ENCODE peak calls at places on chromosomes 12 and 14, in nine cellular contexts. One of them, this sample, is unnamed.
A peak's percentile ranks its signal among the peaks of the same experiment; 100 is the strongest.

GRCh38 chr12:80412343-80412953 is 31.6 kb upstream of the PTPRQ start:
- DNase-seq in HAP-1: no peak
- DNase-seq in tibial nerve: no peak
- DNase-seq in fibroblast of lung: peak; percentile 80
- DNase-seq in CD8-positive, alpha-beta memory T cell: no peak
- DNase-seq in Karpas-422: peak; percentile 83
- DNase-seq in endodermal cell: no peak
- DNase-seq in pancreas: no peak
- DNase-seq in effector memory CD4-positive, alpha-beta T cell: no peak
- DNase-seq in this sample: no peak

GRCh38 chr14:76101384-76101783 is 50.3 kb upstream of the GPATCH2L start:
- DNase-seq in tibial nerve: no peak
- DNase-seq in HAP-1: no peak
- DNase-seq in fibroblast of lung: peak; percentile 19
- DNase-seq in Karpas-422: no peak
- DNase-seq in endodermal cell: no peak
- DNase-seq in effector memory CD4-positive, alpha-beta T cell: no peak
- DNase-seq in CD8-positive, alpha-beta memory T cell: no peak
- DNase-seq in pancreas: no peak
- DNase-seq in this sample: peak; percentile 28

GRCh38 chr14:91315844-91316267 is 71.4 kb upstream of the GPR68 start:
- DNase-seq in endodermal cell: no peak
- DNase-seq in fibroblast of lung: no peak
- DNase-seq in Karpas-422: peak; percentile 77
- DNase-seq in tibial nerve: no peak
- DNase-seq in CD8-positive, alpha-beta memory T cell: peak; percentile 93
- DNase-seq in pancreas: no peak
- DNase-seq in HAP-1: no peak
- DNase-seq in effector memory CD4-positive, alpha-beta T cell: peak; percentile 79
- DNase-seq in this sample: no peak

GRCh38 chr12:102169922-102170698 is 27.5 kb downstream of the PMCH start:
- DNase-seq in effector memory CD4-positive, alpha-beta T cell: no peak
- DNase-seq in fibroblast of lung: peak; percentile 53
- DNase-seq in CD8-positive, alpha-beta memory T cell: no peak
- DNase-seq in pancreas: no peak
- DNase-seq in tibial nerve: peak; percentile 15
- DNase-seq in endodermal cell: no peak
- DNase-seq in HAP-1: peak; percentile 15
- DNase-seq in Karpas-422: peak; percentile 73
- DNase-seq in this sample: no peak

GRCh38 chr12:113299619-113300237 is 35.2 kb downstream of the SLC8B1 start:
- DNase-seq in endodermal cell: peak; percentile 95
- DNase-seq in pancreas: no peak
- DNase-seq in fibroblast of lung: peak; percentile 81
- DNase-seq in tibial nerve: no peak
- DNase-seq in effector memory CD4-positive, alpha-beta T cell: no peak
- DNase-seq in HAP-1: peak; percentile 73
- DNase-seq in CD8-positive, alpha-beta memory T cell: no peak
- DNase-seq in Karpas-422: no peak
- DNase-seq in this sample: peak; percentile 72

GRCh38 chr12:68557011-68557715 is 53.5 kb upstream of the RAP1B start:
- DNase-seq in endodermal cell: no peak
- DNase-seq in effector memory CD4-positive, alpha-beta T cell: no peak
- DNase-seq in HAP-1: no peak
- DNase-seq in pancreas: no peak
- DNase-seq in fibroblast of lung: peak; percentile 73
- DNase-seq in tibial nerve: no peak
- DNase-seq in CD8-positive, alpha-beta memory T cell: no peak
- DNase-seq in Karpas-422: no peak
- DNase-seq in this sample: no peak

GRCh38 chr12:30719060-30719459 is 23.4 kb upstream of the IPO8 start:
- DNase-seq in effector memory CD4-positive, alpha-beta T cell: no peak
- DNase-seq in endodermal cell: no peak
- DNase-seq in HAP-1: no peak
- DNase-seq in Karpas-422: no peak
- DNase-seq in pancreas: no peak
- DNase-seq in fibroblast of lung: peak; percentile 59
- DNase-seq in tibial nerve: no peak
- DNase-seq in CD8-positive, alpha-beta memory T cell: no peak
- DNase-seq in this sample: no peak

GRCh38 chr12:108375986-108376663 is 37.0 kb upstream of the CMKLR1 start:
- DNase-seq in endodermal cell: peak; percentile 55
- DNase-seq in fibroblast of lung: no peak
- DNase-seq in HAP-1: no peak
- DNase-seq in effector memory CD4-positive, alpha-beta T cell: no peak
- DNase-seq in Karpas-422: no peak
- DNase-seq in tibial nerve: no peak
- DNase-seq in CD8-positive, alpha-beta memory T cell: no peak
- DNase-seq in pancreas: no peak
- DNase-seq in this sample: no peak

GRCh38 chr12:108514468-108514972 is 557 bp upstream of the FICD start:
- DNase-seq in HAP-1: no peak
- DNase-seq in tibial nerve: no peak
- DNase-seq in effector memory CD4-positive, alpha-beta T cell: no peak
- DNase-seq in endodermal cell: no peak
- DNase-seq in Karpas-422: no peak
- DNase-seq in pancreas: no peak
- DNase-seq in fibroblast of lung: no peak
- DNase-seq in CD8-positive, alpha-beta memory T cell: no peak
- DNase-seq in this sample: no peak

GRCh38 chr14:73726025-73726961 is 12.1 kb upstream of the PNMA1 start:
- DNase-seq in Karpas-422: no peak
- DNase-seq in HAP-1: peak; percentile 4
- DNase-seq in pancreas: no peak
- DNase-seq in tibial nerve: no peak
- DNase-seq in CD8-positive, alpha-beta memory T cell: no peak
- DNase-seq in endodermal cell: no peak
- DNase-seq in effector memory CD4-positive, alpha-beta T cell: no peak
- DNase-seq in fibroblast of lung: no peak
- DNase-seq in this sample: no peak

GRCh38 chr14:60658909-60659585 is 9.8 kb upstream of the SIX1 start:
- DNase-seq in endodermal cell: no peak
- DNase-seq in Karpas-422: no peak
- DNase-seq in pancreas: no peak
- DNase-seq in CD8-positive, alpha-beta memory T cell: no peak
- DNase-seq in effector memory CD4-positive, alpha-beta T cell: no peak
- DNase-seq in HAP-1: peak; percentile 53
- DNase-seq in fibroblast of lung: peak; percentile 83
- DNase-seq in tibial nerve: no peak
- DNase-seq in this sample: no peak

GRCh38 chr14:72663956-72664650 is 229.8 kb downstream of the DPF3 start:
- DNase-seq in HAP-1: no peak
- DNase-seq in effector memory CD4-positive, alpha-beta T cell: no peak
- DNase-seq in endodermal cell: no peak
- DNase-seq in tibial nerve: no peak
- DNase-seq in pancreas: no peak
- DNase-seq in Karpas-422: no peak
- DNase-seq in CD8-positive, alpha-beta memory T cell: no peak
- DNase-seq in fibroblast of lung: no peak
- DNase-seq in this sample: no peak

GRCh38 chr12:50297996-50298395 is 14.7 kb upstream of the LIMA1 start:
- DNase-seq in effector memory CD4-positive, alpha-beta T cell: no peak
- DNase-seq in CD8-positive, alpha-beta memory T cell: no peak
- DNase-seq in fibroblast of lung: no peak
- DNase-seq in endodermal cell: no peak
- DNase-seq in Karpas-422: no peak
- DNase-seq in tibial nerve: no peak
- DNase-seq in HAP-1: no peak
- DNase-seq in pancreas: no peak
- DNase-seq in this sample: no peak

GRCh38 chr14:37890095-37890494 is 294.7 kb downstream of the TTC6 start:
- DNase-seq in Karpas-422: peak; percentile 63
- DNase-seq in effector memory CD4-positive, alpha-beta T cell: no peak
- DNase-seq in HAP-1: no peak
- DNase-seq in tibial nerve: no peak
- DNase-seq in endodermal cell: no peak
- DNase-seq in pancreas: no peak
- DNase-seq in fibroblast of lung: no peak
- DNase-seq in CD8-positive, alpha-beta memory T cell: no peak
- DNase-seq in this sample: no peak

GRCh38 chr14:37899365-37899764 is 303.9 kb downstream of the TTC6 start:
- DNase-seq in tibial nerve: no peak
- DNase-seq in Karpas-422: no peak
- DNase-seq in CD8-positive, alpha-beta memory T cell: no peak
- DNase-seq in endodermal cell: no peak
- DNase-seq in pancreas: no peak
- DNase-seq in effector memory CD4-positive, alpha-beta T cell: no peak
- DNase-seq in fibroblast of lung: no peak
- DNase-seq in HAP-1: no peak
- DNase-seq in this sample: no peak

GRCh38 chr14:37889087-37889486 is 293.7 kb downstream of the TTC6 start:
- DNase-seq in tibial nerve: no peak
- DNase-seq in Karpas-422: no peak
- DNase-seq in fibroblast of lung: no peak
- DNase-seq in effector memory CD4-positive, alpha-beta T cell: no peak
- DNase-seq in endodermal cell: peak; percentile 77
- DNase-seq in CD8-positive, alpha-beta memory T cell: no peak
- DNase-seq in pancreas: no peak
- DNase-seq in HAP-1: peak; percentile 14
- DNase-seq in this sample: no peak

GRCh38 chr14:37894463-37894862 is 299.0 kb downstream of the TTC6 start:
- DNase-seq in effector memory CD4-positive, alpha-beta T cell: no peak
- DNase-seq in Karpas-422: no peak
- DNase-seq in fibroblast of lung: no peak
- DNase-seq in HAP-1: no peak
- DNase-seq in endodermal cell: peak; percentile 60
- DNase-seq in tibial nerve: no peak
- DNase-seq in pancreas: no peak
- DNase-seq in CD8-positive, alpha-beta memory T cell: no peak
- DNase-seq in this sample: no peak
- H3K4me1 ChIP-seq in effector memory CD4-positive, alpha-beta T cell: no peaks in the 10 kb centered on the region
- H3K4me1 ChIP-seq in Karpas-422: peaks cover 4% of the 10 kb centered on the region
- H3K4me1 ChIP-seq in fibroblast of lung: no peaks in the 10 kb centered on the region
- H3K4me1 ChIP-seq in HAP-1: no peaks in the 10 kb centered on the region
- H3K4me1 ChIP-seq in endodermal cell: no peaks in the 10 kb centered on the region
- H3K4me1 ChIP-seq in tibial nerve: no peaks in the 10 kb centered on the region
- H3K4me1 ChIP-seq in pancreas: no peaks in the 10 kb centered on the region
- H3K4me1 ChIP-seq in CD8-positive, alpha-beta memory T cell: no peaks in the 10 kb centered on the region
- H3K4me1 ChIP-seq in this sample: no peaks in the 10 kb centered on the region

DNA sequence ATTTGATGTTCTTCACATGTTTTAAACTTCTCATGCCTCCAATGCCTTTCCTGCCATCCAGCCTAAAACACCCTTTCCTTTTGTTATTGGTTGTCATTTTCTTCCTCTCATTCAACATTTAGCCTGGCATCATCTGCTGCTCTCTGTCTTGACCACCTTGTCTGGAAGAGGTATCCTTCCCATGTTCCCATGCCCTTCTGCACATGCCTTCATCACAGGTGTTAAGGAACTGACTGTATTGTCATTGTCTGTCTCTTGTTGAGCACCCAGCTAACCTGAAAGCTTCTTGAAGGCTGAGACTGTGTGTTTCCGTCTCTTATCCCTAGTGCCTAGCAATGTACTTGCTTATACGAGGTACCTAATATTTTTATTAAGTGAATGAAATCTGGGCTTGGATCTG is 4.5 kb upstream of the LRP1 start:
- DNase-seq in fibroblast of lung: no peak
- DNase-seq in effector memory CD4-positive, alpha-beta T cell: no peak
- DNase-seq in endodermal cell: peak; percentile 35
- DNase-seq in Karpas-422: no peak
- DNase-seq in CD8-positive, alpha-beta memory T cell: peak; percentile 4
- DNase-seq in tibial nerve: no peak
- DNase-seq in pancreas: no peak
- DNase-seq in HAP-1: no peak
- DNase-seq in this sample: no peak
- H3K4me1 ChIP-seq in fibroblast of lung: peaks cover 9% of the 10 kb centered on the region
- H3K4me1 ChIP-seq in effector memory CD4-positive, alpha-beta T cell: peaks cover 8% of the 10 kb centered on the region
- H3K4me1 ChIP-seq in endodermal cell: no peaks in the 10 kb centered on the region
- H3K4me1 ChIP-seq in Karpas-422: peaks cover 21% of the 10 kb centered on the region
- H3K4me1 ChIP-seq in CD8-positive, alpha-beta memory T cell: peaks cover 8% of the 10 kb centered on the region
- H3K4me1 ChIP-seq in tibial nerve: peaks cover 8% of the 10 kb centered on the region
- H3K4me1 ChIP-seq in pancreas: peaks cover 7% of the 10 kb centered on the region
- H3K4me1 ChIP-seq in HAP-1: peaks cover 7% of the 10 kb centered on the region
- H3K4me1 ChIP-seq in this sample: no peaks in the 10 kb centered on the region

GRCh38 chr14:79379266-79379665 is 832.0 kb downstream of the DIO2 start:
- DNase-seq in effector memory CD4-positive, alpha-beta T cell: no peak
- DNase-seq in endodermal cell: no peak
- DNase-seq in fibroblast of lung: no peak
- DNase-seq in CD8-positive, alpha-beta memory T cell: no peak
- DNase-seq in pancreas: no peak
- DNase-seq in tibial nerve: no peak
- DNase-seq in HAP-1: no peak
- DNase-seq in Karpas-422: no peak
- DNase-seq in this sample: no peak

GRCh38 chr14:79373451-79373850 is 837.9 kb downstream of the DIO2 start:
- DNase-seq in CD8-positive, alpha-beta memory T cell: no peak
- DNase-seq in endodermal cell: no peak
- DNase-seq in effector memory CD4-positive, alpha-beta T cell: no peak
- DNase-seq in fibroblast of lung: no peak
- DNase-seq in Karpas-422: no peak
- DNase-seq in pancreas: no peak
- DNase-seq in HAP-1: no peak
- DNase-seq in tibial nerve: no peak
- DNase-seq in this sample: no peak

GRCh38 chr14:79378020-79378419 is 833.3 kb downstream of the DIO2 start:
- DNase-seq in CD8-positive, alpha-beta memory T cell: no peak
- DNase-seq in tibial nerve: no peak
- DNase-seq in Karpas-422: no peak
- DNase-seq in fibroblast of lung: no peak
- DNase-seq in effector memory CD4-positive, alpha-beta T cell: no peak
- DNase-seq in pancreas: no peak
- DNase-seq in endodermal cell: peak; percentile 61
- DNase-seq in HAP-1: no peak
- DNase-seq in this sample: no peak

GRCh38 chr14:79375336-79375735 is 836.0 kb downstream of the DIO2 start:
- DNase-seq in fibroblast of lung: no peak
- DNase-seq in pancreas: no peak
- DNase-seq in tibial nerve: no peak
- DNase-seq in CD8-positive, alpha-beta memory T cell: no peak
- DNase-seq in effector memory CD4-positive, alpha-beta T cell: no peak
- DNase-seq in HAP-1: no peak
- DNase-seq in Karpas-422: no peak
- DNase-seq in endodermal cell: no peak
- DNase-seq in this sample: no peak

GRCh38 chr14:79376557-79376956 is 834.7 kb downstream of the DIO2 start:
- DNase-seq in Karpas-422: no peak
- DNase-seq in effector memory CD4-positive, alpha-beta T cell: no peak
- DNase-seq in tibial nerve: no peak
- DNase-seq in fibroblast of lung: no peak
- DNase-seq in HAP-1: no peak
- DNase-seq in endodermal cell: no peak
- DNase-seq in CD8-positive, alpha-beta memory T cell: no peak
- DNase-seq in pancreas: no peak
- DNase-seq in this sample: no peak
- H3K4me1 ChIP-seq in Karpas-422: no peaks in the 10 kb centered on the region
- H3K4me1 ChIP-seq in effector memory CD4-positive, alpha-beta T cell: no peaks in the 10 kb centered on the region
- H3K4me1 ChIP-seq in tibial nerve: no peaks in the 10 kb centered on the region
- H3K4me1 ChIP-seq in fibroblast of lung: no peaks in the 10 kb centered on the region
- H3K4me1 ChIP-seq in HAP-1: no peaks in the 10 kb centered on the region
- H3K4me1 ChIP-seq in endodermal cell: no peaks in the 10 kb centered on the region
- H3K4me1 ChIP-seq in CD8-positive, alpha-beta memory T cell: no peaks in the 10 kb centered on the region
- H3K4me1 ChIP-seq in pancreas: no peaks in the 10 kb centered on the region
- H3K4me1 ChIP-seq in this sample: no peaks in the 10 kb centered on the region

DNA sequence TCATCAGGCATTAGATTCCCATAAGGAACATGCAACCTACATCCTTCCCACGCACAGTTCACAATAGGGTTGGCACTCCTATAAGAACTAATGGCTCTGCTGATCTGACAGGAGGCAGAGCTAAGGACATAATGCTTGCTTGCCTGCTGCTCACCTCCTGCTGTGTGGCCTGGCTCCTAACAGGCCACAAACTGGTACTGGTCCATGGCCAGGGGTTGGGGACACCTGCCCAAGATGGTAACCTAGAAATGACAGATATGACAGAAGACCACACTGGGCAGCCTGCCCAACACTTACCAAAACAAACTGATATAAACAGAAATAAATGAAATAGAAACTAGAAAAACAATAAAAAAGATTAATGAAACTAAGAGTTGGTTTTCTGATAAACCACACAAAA is 325.6 kb downstream of the SEC23A start:
- DNase-seq in CD8-positive, alpha-beta memory T cell: no peak
- DNase-seq in fibroblast of lung: no peak
- DNase-seq in Karpas-422: no peak
- DNase-seq in effector memory CD4-positive, alpha-beta T cell: no peak
- DNase-seq in pancreas: no peak
- DNase-seq in HAP-1: no peak
- DNase-seq in tibial nerve: no peak
- DNase-seq in endodermal cell: no peak
- DNase-seq in this sample: no peak
- H3K4me1 ChIP-seq in CD8-positive, alpha-beta memory T cell: no peaks in the 10 kb centered on the region
- H3K4me1 ChIP-seq in fibroblast of lung: no peaks in the 10 kb centered on the region
- H3K4me1 ChIP-seq in Karpas-422: peaks cover 2% of the 10 kb centered on the region
- H3K4me1 ChIP-seq in effector memory CD4-positive, alpha-beta T cell: no peaks in the 10 kb centered on the region
- H3K4me1 ChIP-seq in pancreas: no peaks in the 10 kb centered on the region
- H3K4me1 ChIP-seq in HAP-1: no peaks in the 10 kb centered on the region
- H3K4me1 ChIP-seq in tibial nerve: no peaks in the 10 kb centered on the region
- H3K4me1 ChIP-seq in endodermal cell: no peaks in the 10 kb centered on the region
- H3K4me1 ChIP-seq in this sample: no peaks in the 10 kb centered on the region